ENCODE peak calls at places on chromosomes 7 and 10, in five cellular contexts. B is PC-9, N is sigmoid colon, S is BJ, Y is left ventricle myocardium inferior. L is an unnamed sample. For H3K27me3, the result is how much of the 10 kb centered on the place peaks cover.

GRCh38 chr10:132129431-132129830 is 57.3 kb upstream of the DPYSL4 start:
- DNase-seq in Y (peak), N (no peak), S (no peak), B (no peak), L (no peak)

GRCh38 chr10:79454259-79454658 is 8.8 kb upstream of the ZCCHC24 start:
- DNase-seq in S (peak), N (peak), B (no peak), Y (no peak), L (no peak)

GRCh38 chr10:26829810-26830515 is 30.8 kb downstream of the ABI1 start:
- DNase-seq in S (no peak), B (no peak), N (no peak), Y (no peak), L (no peak)

GRCh38 chr7:134693256-134693655 is 46.6 kb downstream of the BPGM start:
- DNase-seq in Y (no peak), B (no peak), S (peak), N (no peak), L (peak)

GRCh38 chr10:72834183-72834825 is 59.2 kb upstream of the OIT3 start:
- DNase-seq in S (peak), N (peak), Y (no peak), B (peak), L (peak)

GRCh38 chr7:111274882-111275281 is 184.0 kb downstream of the LRRN3 start:
- DNase-seq in B (no peak), Y (no peak), S (no peak), N (no peak), L (no peak)

GRCh38 chr10:79081353-79082034 is 12.7 kb downstream of the ZMIZ1 start:
- DNase-seq in Y (peak), N (no peak), B (peak), S (peak), L (no peak)

GRCh38 chr7:81983421-81983820 is 213.6 kb upstream of the HGF start:
- DNase-seq in S (no peak), Y (no peak), B (no peak), N (no peak), L (no peak)

GRCh38 chr10:1369197-1369596 is 313.0 kb downstream of the WDR37 start:
- DNase-seq in S (no peak), N (no peak), B (no peak), Y (no peak), L (no peak)

GRCh38 chr10:118926903-118927302 is 102.6 kb upstream of the NANOS1 start:
- DNase-seq in B (no peak), S (no peak), N (no peak), Y (no peak), L (no peak)

GRCh38 chr10:49273082-49273465 is 25.9 kb upstream of the C10orf71 start:
- DNase-seq in Y (no peak), B (no peak), N (no peak), S (no peak), L (no peak)

GRCh38 chr10:102450374-102451104 is 804 bp downstream of the C10orf95 start:
- DNase-seq in S (no peak), Y (peak), B (peak), N (peak), L (peak)

GRCh38 chr10:60238408-60239100 is 151.1 kb downstream of the ANK3 start:
- DNase-seq in B (peak), N (no peak), Y (no peak), S (no peak), L (no peak)

GRCh38 chr7:82330706-82331220 is 112.8 kb downstream of the CACNA2D1 start:
- DNase-seq in N (no peak), S (no peak), B (no peak), Y (no peak), L (no peak)

GRCh38 chr10:34528320-34528719 is 286.8 kb downstream of the PARD3 start:
- DNase-seq in B (peak), N (no peak), Y (no peak), S (peak), L (peak)

GRCh38 chr10:98885380-98885779 is 350.3 kb downstream of the HPSE2 start:
- DNase-seq in N (no peak), Y (no peak), S (no peak), B (no peak), L (no peak)

GRCh38 chr7:81112731-81113130 is 193.9 kb upstream of the SEMA3C start:
- DNase-seq in S (no peak), N (no peak), Y (no peak), B (no peak), L (no peak)

GRCh38 chr7:137020351-137020750 is 151.9 kb downstream of the CHRM2 start:
- DNase-seq in N (no peak), S (no peak), B (no peak), Y (no peak), L (no peak)

GRCh38 chr7:73707045-73707631 is 12.3 kb downstream of the STX1A start:
- DNase-seq in Y (peak), B (peak), N (no peak), S (no peak), L (no peak)

GRCh38 chr7:139675127-139676110 is 102.4 kb downstream of the HIPK2 start:
- DNase-seq in Y (no peak), N (no peak), S (no peak), B (no peak), L (no peak)

GRCh38 chr7:99473315-99473596 is 566 bp downstream of the ZNF789 start:
- DNase-seq in Y (no peak), B (peak), N (no peak), S (peak), L (peak)

GRCh38 chr7:115478426-115478825 is 552.1 kb downstream of the TFEC start:
- DNase-seq in N (no peak), B (no peak), S (peak), Y (no peak), L (no peak)

GRCh38 chr10:101029520-101030309 is 1.2 kb downstream of the PDZD7 start:
- DNase-seq in S (no peak), B (no peak), N (no peak), Y (no peak), L (no peak)
- H3K27me3 ChIP-seq in S (under half), B (under half), N (under half), Y (under half), L (under half)

DNA sequence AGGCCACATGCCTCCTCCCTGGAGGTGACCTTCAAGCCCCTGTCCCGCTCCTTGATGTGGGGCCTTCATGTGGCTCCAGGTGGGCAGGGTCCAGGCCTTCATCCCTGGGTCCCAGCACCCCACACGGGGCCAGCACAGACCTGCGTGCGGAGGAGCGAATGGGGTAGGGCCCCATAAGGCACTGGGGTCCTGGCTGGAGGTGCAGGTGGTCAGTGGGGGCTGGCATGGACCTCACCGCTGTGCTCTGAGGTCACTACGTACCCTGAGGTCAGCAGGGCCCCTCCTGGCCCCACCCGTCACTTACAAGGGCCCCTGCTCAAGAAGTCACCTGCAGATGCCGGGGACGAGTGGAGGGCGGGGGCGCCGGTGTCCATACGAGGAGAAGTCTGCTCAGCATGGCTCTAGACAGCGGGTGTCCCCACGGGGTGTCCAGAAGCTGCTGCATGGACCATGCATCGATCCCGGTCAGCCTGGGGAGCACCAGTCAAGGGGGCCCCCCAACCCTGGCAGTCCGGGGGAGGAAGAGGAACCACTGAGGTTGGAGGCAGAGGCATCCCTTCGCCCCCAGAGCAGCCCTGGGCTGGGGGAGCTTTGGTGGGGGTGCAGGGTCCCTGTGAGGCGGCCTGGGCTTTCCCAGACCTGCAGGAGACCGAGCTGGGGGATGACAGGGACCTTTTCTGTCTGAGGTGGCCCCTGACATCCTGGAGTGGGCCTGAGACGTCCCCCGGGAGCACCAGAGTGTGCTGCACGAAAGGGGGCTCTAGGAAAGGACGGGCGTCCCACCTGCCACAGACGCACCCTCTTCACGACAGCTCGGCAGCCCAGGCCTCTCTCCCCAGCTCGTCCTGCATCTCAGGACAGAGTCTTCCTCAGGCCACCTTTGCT is 34.6 kb downstream of the UNCX start:
- DNase-seq in B (no peak), Y (no peak), N (no peak), S (no peak), L (no peak)
- H3K27me3 ChIP-seq in B (half or more), Y (half or more), N (half or more), S (under half), L (under half)

GRCh38 chr7:51318001-51318400 is 1.4 kb upstream of the COBL start:
- DNase-seq in S (no peak), N (peak), Y (no peak), B (no peak), L (no peak)

GRCh38 chr7:51318886-51319579 is 2.4 kb upstream of the COBL start:
- DNase-seq in Y (no peak), S (no peak), B (no peak), N (peak), L (no peak)

GRCh38 chr7:51316666-51317581 is at the start of gene COBL:
- DNase-seq in B (peak), Y (peak), S (no peak), N (peak), L (no peak)

GRCh38 chr7:51316262-51316665 is 345 bp downstream of the COBL start:
- DNase-seq in N (peak), B (peak), Y (peak), S (no peak), L (no peak)

DNA sequence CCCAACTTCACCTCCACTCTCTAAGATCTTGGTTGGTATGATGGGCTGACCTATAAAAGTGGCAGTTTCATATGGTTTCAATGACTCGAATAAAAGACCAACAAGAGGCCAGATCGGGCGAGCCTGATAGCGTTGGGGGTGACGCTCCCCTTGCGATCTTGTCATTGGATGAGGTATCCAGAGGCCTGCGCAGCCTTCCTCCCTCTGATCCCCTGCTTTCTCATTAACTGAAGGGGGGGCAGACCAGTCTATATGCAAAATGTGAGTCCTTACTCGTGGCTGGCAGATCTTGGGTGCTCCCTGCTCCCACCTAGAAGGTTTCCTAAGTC is 937 bp upstream of the COBL start:
- DNase-seq in B (no peak), N (peak), S (no peak), Y (no peak), L (no peak)
- H3K27me3 ChIP-seq in B (under half), N (under half), S (under half), Y (under half), L (under half)

GRCh38 chr10:93568105-93568390 is 1.6 kb downstream of the FFAR4 start:
- DNase-seq in B (no peak), N (peak), Y (peak), S (no peak), L (no peak)
- H3K27me3 ChIP-seq in B (under half), N (under half), Y (half or more), S (under half), L (half or more)

L was measured in kidney epithelial cell.